ENCODE peak calls at places on chromosomes 12 and 14, in five cellular contexts. One of them, this sample, is unnamed.

GRCh38 chr12:12890815-12891645 is at the start of gene GPRC5A:
- DNase-seq in tibial artery: peak; percentile 95
- DNase-seq in CD4-positive, alpha-beta memory T cell: peak; percentile 33
- DNase-seq in DND-41: no peak
- DNase-seq in PC-3: peak; percentile 97
- DNase-seq in this sample: peak; percentile 94

GRCh38 chr14:92121207-92121669 is 268 bp downstream of the NDUFB1 start:
- DNase-seq in tibial artery: peak; percentile 40
- DNase-seq in CD4-positive, alpha-beta memory T cell: no peak
- DNase-seq in DND-41: no peak
- DNase-seq in PC-3: peak; percentile 12
- DNase-seq in this sample: no peak

GRCh38 chr12:6224550-6224949 is 24.4 kb downstream of the CD9 start:
- DNase-seq in tibial artery: peak; percentile 75
- DNase-seq in CD4-positive, alpha-beta memory T cell: no peak
- DNase-seq in DND-41: no peak
- DNase-seq in PC-3: peak; percentile 15
- DNase-seq in this sample: no peak

GRCh38 chr14:68788275-68789001 is 4.4 kb downstream of the ZFP36L1 start:
- DNase-seq in tibial artery: no peak
- DNase-seq in CD4-positive, alpha-beta memory T cell: no peak
- DNase-seq in DND-41: no peak
- DNase-seq in PC-3: no peak
- DNase-seq in this sample: no peak

GRCh38 chr12:62656576-62657362 is 190.1 kb downstream of the MON2 start:
- DNase-seq in tibial artery: no peak
- DNase-seq in CD4-positive, alpha-beta memory T cell: no peak
- DNase-seq in DND-41: no peak
- DNase-seq in PC-3: no peak
- DNase-seq in this sample: no peak

GRCh38 chr14:63659726-63660125 is 18.1 kb upstream of the WDR89 start:
- DNase-seq in tibial artery: no peak
- DNase-seq in CD4-positive, alpha-beta memory T cell: no peak
- DNase-seq in DND-41: no peak
- DNase-seq in PC-3: peak; percentile 52
- DNase-seq in this sample: no peak

GRCh38 chr12:13203028-13203922 is 6.7 kb downstream of the EMP1 start:
- DNase-seq in tibial artery: peak; percentile 63
- DNase-seq in CD4-positive, alpha-beta memory T cell: no peak
- DNase-seq in DND-41: no peak
- DNase-seq in PC-3: no peak
- DNase-seq in this sample: no peak

GRCh38 chr14:88234442-88234841 is 88.6 kb downstream of the KCNK10 start:
- DNase-seq in tibial artery: no peak
- DNase-seq in CD4-positive, alpha-beta memory T cell: no peak
- DNase-seq in DND-41: no peak
- DNase-seq in PC-3: no peak
- DNase-seq in this sample: no peak

GRCh38 chr14:99387880-99388279 is 92.8 kb downstream of the SETD3 start:
- DNase-seq in tibial artery: no peak
- DNase-seq in CD4-positive, alpha-beta memory T cell: no peak
- DNase-seq in DND-41: peak; percentile 50
- DNase-seq in PC-3: no peak
- DNase-seq in this sample: no peak

GRCh38 chr12:43407816-43408645 is 144.0 kb downstream of the ADAMTS20 start:
- DNase-seq in tibial artery: no peak
- DNase-seq in CD4-positive, alpha-beta memory T cell: no peak
- DNase-seq in DND-41: no peak
- DNase-seq in PC-3: peak; percentile 70
- DNase-seq in this sample: no peak

GRCh38 chr12:53739285-53740129 is 12.3 kb upstream of the CALCOCO1 start:
- DNase-seq in tibial artery: no peak
- DNase-seq in CD4-positive, alpha-beta memory T cell: no peak
- DNase-seq in DND-41: no peak
- DNase-seq in PC-3: no peak
- DNase-seq in this sample: no peak

GRCh38 chr14:99080306-99080705 is 191.7 kb downstream of the BCL11B start:
- DNase-seq in tibial artery: no peak
- DNase-seq in CD4-positive, alpha-beta memory T cell: no peak
- DNase-seq in DND-41: no peak
- DNase-seq in PC-3: no peak
- DNase-seq in this sample: no peak

GRCh38 chr14:32384464-32384863 is 55.4 kb downstream of the AKAP6 start:
- DNase-seq in tibial artery: no peak
- DNase-seq in CD4-positive, alpha-beta memory T cell: no peak
- DNase-seq in DND-41: no peak
- DNase-seq in PC-3: peak; percentile 65
- DNase-seq in this sample: no peak

DNA sequence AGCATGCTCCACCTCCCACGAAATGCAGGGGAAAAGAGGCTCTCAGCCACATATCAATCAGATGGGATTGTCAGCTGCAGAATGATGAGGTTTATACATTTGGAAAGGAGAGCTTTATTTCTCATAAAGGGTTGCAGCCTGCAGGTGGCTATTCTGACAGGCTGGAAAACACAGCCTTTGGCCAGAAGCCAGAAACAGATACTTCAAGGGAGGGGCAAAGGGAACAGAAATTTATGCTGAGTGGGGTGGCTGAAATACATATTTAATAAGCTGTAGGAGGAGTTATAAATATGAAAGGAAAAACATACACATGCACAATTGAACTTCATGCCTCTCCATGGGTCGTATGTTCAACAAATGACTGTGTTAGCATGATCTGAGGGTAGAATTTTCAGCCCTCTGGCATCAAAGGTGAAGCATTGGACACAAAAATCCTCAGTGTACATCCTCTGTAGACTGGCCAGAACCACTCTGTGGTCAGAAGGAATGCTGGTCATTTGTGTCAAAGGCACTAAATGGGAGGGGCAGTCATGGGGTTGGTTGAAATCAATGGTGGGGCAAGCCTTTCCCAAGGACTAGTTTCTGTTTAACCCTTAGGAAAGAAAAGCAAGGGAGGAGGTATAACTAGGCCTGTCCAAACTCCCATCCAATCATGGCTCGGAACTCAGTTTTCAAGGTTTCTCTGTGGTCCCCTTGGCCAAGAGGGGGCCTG is 62.4 kb downstream of the TMX1 start:
- DNase-seq in tibial artery: no peak
- DNase-seq in CD4-positive, alpha-beta memory T cell: no peak
- DNase-seq in DND-41: no peak
- DNase-seq in PC-3: peak; percentile 56
- DNase-seq in this sample: no peak
- H3K27ac ChIP-seq in tibial artery: no peak overlapping the region
- H3K27ac ChIP-seq in CD4-positive, alpha-beta memory T cell: no peak overlapping the region
- H3K27ac ChIP-seq in DND-41: no peak overlapping the region
- H3K27ac ChIP-seq in PC-3: peak overlapping the region; percentile 6
- H3K27ac ChIP-seq in this sample: no peak overlapping the region

GRCh38 chr14:74654931-74655330 is 42.9 kb upstream of the LTBP2 start:
- DNase-seq in tibial artery: no peak
- DNase-seq in CD4-positive, alpha-beta memory T cell: no peak
- DNase-seq in DND-41: no peak
- DNase-seq in PC-3: no peak
- DNase-seq in this sample: no peak
- H3K27ac ChIP-seq in tibial artery: peak overlapping the region; percentile 44
- H3K27ac ChIP-seq in CD4-positive, alpha-beta memory T cell: no peak overlapping the region
- H3K27ac ChIP-seq in DND-41: no peak overlapping the region
- H3K27ac ChIP-seq in PC-3: no peak overlapping the region
- H3K27ac ChIP-seq in this sample: peak overlapping the region; percentile 79

GRCh38 chr14:35047961-35048513 is 2.0 kb downstream of the FAM177A1 start:
- DNase-seq in tibial artery: no peak
- DNase-seq in CD4-positive, alpha-beta memory T cell: no peak
- DNase-seq in DND-41: no peak
- DNase-seq in PC-3: no peak
- DNase-seq in this sample: no peak
- H3K27ac ChIP-seq in tibial artery: no peak overlapping the region
- H3K27ac ChIP-seq in CD4-positive, alpha-beta memory T cell: no peak overlapping the region
- H3K27ac ChIP-seq in DND-41: no peak overlapping the region
- H3K27ac ChIP-seq in PC-3: no peak overlapping the region
- H3K27ac ChIP-seq in this sample: no peak overlapping the region

GRCh38 chr12:22627351-22627750 is 2.4 kb downstream of the ETNK1 start:
- DNase-seq in tibial artery: no peak
- DNase-seq in CD4-positive, alpha-beta memory T cell: no peak
- DNase-seq in DND-41: no peak
- DNase-seq in PC-3: peak; percentile 4
- DNase-seq in this sample: no peak
- H3K27ac ChIP-seq in tibial artery: peak overlapping the region; percentile 97
- H3K27ac ChIP-seq in CD4-positive, alpha-beta memory T cell: peak overlapping the region; percentile 28
- H3K27ac ChIP-seq in DND-41: no peak overlapping the region
- H3K27ac ChIP-seq in PC-3: no peak overlapping the region
- H3K27ac ChIP-seq in this sample: peak overlapping the region; percentile 91

DNA sequence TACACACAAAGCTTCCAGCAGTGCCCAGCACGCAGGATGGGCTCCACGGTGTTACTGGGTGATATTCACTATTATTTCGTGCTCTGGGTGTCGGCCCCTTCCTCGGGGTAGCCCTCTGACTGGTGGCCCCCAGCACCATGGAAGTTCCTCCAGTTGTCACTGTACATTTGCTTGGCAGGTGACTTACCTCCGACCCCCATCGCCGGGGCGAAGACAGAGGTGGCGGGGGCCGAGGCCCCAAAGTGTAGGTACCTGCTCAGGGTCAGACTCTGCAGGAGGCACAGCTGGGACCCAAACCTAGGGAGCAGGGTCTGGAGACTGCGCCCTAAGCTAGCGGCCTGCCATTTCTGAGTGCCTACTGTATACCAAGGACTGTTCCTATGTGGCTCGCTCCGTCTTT is 98.9 kb downstream of the RFLNA start:
- DNase-seq in tibial artery: no peak
- DNase-seq in CD4-positive, alpha-beta memory T cell: no peak
- DNase-seq in DND-41: no peak
- DNase-seq in PC-3: no peak
- DNase-seq in this sample: no peak
- H3K27ac ChIP-seq in tibial artery: peak overlapping the region; percentile 96
- H3K27ac ChIP-seq in CD4-positive, alpha-beta memory T cell: no peak overlapping the region
- H3K27ac ChIP-seq in DND-41: no peak overlapping the region
- H3K27ac ChIP-seq in PC-3: peak overlapping the region; percentile 91
- H3K27ac ChIP-seq in this sample: no peak overlapping the region

GRCh38 chr12:113138826-113139225 is 3.3 kb upstream of the RASAL1 start:
- DNase-seq in tibial artery: no peak
- DNase-seq in CD4-positive, alpha-beta memory T cell: no peak
- DNase-seq in DND-41: no peak
- DNase-seq in PC-3: no peak
- DNase-seq in this sample: no peak
- H3K27ac ChIP-seq in tibial artery: no peak overlapping the region
- H3K27ac ChIP-seq in CD4-positive, alpha-beta memory T cell: no peak overlapping the region
- H3K27ac ChIP-seq in DND-41: no peak overlapping the region
- H3K27ac ChIP-seq in PC-3: no peak overlapping the region
- H3K27ac ChIP-seq in this sample: no peak overlapping the region

GRCh38 chr12:76277480-76277879 is 70.7 kb downstream of the BBS10 start:
- DNase-seq in tibial artery: no peak
- DNase-seq in CD4-positive, alpha-beta memory T cell: no peak
- DNase-seq in DND-41: no peak
- DNase-seq in PC-3: peak; percentile 57
- DNase-seq in this sample: peak; percentile 16
- H3K27ac ChIP-seq in tibial artery: no peak overlapping the region
- H3K27ac ChIP-seq in CD4-positive, alpha-beta memory T cell: no peak overlapping the region
- H3K27ac ChIP-seq in DND-41: no peak overlapping the region
- H3K27ac ChIP-seq in PC-3: no peak overlapping the region
- H3K27ac ChIP-seq in this sample: no peak overlapping the region

DNA sequence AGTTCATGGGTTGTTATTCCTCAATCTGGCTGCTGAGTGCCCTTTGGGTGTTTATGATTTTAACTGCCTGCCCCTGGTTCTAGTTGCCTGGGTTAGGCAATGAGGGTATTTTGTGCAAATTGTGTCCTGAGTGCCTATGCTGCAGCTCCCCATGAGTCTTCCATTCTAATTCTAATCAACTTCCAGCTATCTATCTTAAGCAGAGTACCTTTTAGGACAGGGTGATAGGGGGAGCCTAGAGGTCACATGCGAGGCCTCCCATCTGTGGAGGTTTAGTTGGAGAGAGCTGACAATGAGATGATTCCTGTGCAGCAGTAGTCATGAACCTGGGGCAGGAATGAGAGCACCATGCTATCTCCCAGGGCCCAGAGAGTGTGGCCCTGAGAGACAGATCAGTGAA is 225.9 kb upstream of the PLEKHG7 start:
- DNase-seq in tibial artery: no peak
- DNase-seq in CD4-positive, alpha-beta memory T cell: no peak
- DNase-seq in DND-41: no peak
- DNase-seq in PC-3: no peak
- DNase-seq in this sample: no peak
- H3K27ac ChIP-seq in tibial artery: no peak overlapping the region
- H3K27ac ChIP-seq in CD4-positive, alpha-beta memory T cell: no peak overlapping the region
- H3K27ac ChIP-seq in DND-41: no peak overlapping the region
- H3K27ac ChIP-seq in PC-3: no peak overlapping the region
- H3K27ac ChIP-seq in this sample: no peak overlapping the region

This sample was measured in epithelial cell of prostate.